ENCODE peak calls at places on chromosomes 12 and 14, in five cellular contexts. E is stimulated activated CD8-positive, alpha-beta memory T cell treated with anti-CD3 and anti-CD28 coated beads, Interleukin-15, amount 100 ng/mL, for 24 hours; R is activated effector memory CD4-positive, alpha-beta T cell treated with anti-CD3 and anti-CD28 coated beads, Interleukin-2, amount 50 U/mL, for 16 hours; B is cardiac septum; A is ureter. X is an unnamed sample.

GRCh38 chr12:52714887-52715281 is 11.6 kb upstream of the KRT77 start:
- DNase-seq in R (no peak), E (no peak), B (no peak), A (no peak), X (no peak)

GRCh38 chr12:123115409-123116111 is 35.3 kb downstream of the PITPNM2 start:
- DNase-seq in B (no peak), R (no peak), A (peak), E (no peak), X (no peak)

GRCh38 chr12:106289196-106289681 is 13.3 kb upstream of the TCP11L2 start:
- DNase-seq in R (no peak), B (no peak), E (no peak), A (no peak), X (no peak)

GRCh38 chr12:61860439-61860838 is 399.8 kb upstream of the USP15 start:
- DNase-seq in B (no peak), A (no peak), E (no peak), R (no peak), X (no peak)

GRCh38 chr14:103232338-103232808 is 101.7 kb upstream of the EIF5 start:
- DNase-seq in E (no peak), A (no peak), R (no peak), B (peak), X (peak)

GRCh38 chr14:55329999-55330710 is 58.9 kb downstream of the FBXO34 start:
- DNase-seq in A (no peak), R (peak), E (no peak), B (no peak), X (no peak)

GRCh38 chr12:26651566-26652188 is 181.3 kb downstream of the ITPR2 start:
- DNase-seq in E (peak), B (no peak), A (peak), R (no peak), X (peak)

GRCh38 chr14:31096255-31096654 is 70.1 kb upstream of the STRN3 start:
- DNase-seq in A (no peak), R (no peak), E (no peak), B (no peak), X (no peak)

GRCh38 chr12:96427269-96427729 is 27.1 kb upstream of the CDK17 start:
- DNase-seq in E (no peak), R (no peak), A (no peak), B (no peak), X (no peak)

GRCh38 chr12:108215458-108215857 is 86.4 kb downstream of the WSCD2 start:
- DNase-seq in E (no peak), B (no peak), R (no peak), A (no peak), X (no peak)

GRCh38 chr12:94677778-94678177 is 27.4 kb upstream of the TMCC3 start:
- DNase-seq in B (no peak), E (no peak), A (no peak), R (no peak), X (no peak)